ENCODE peak calls at places on chromosomes 12 and 14, in eight cellular contexts. A, H, G, F, C, X, N and P are unnamed samples.

GRCh38 chr14:100652739-100653138 is 65.5 kb upstream of the BEGAIN start:
- DNase-seq in N (no peak), G (no peak), F (no peak), A (no peak), X (no peak), H (no peak), C (no peak), P (no peak)

GRCh38 chr12:57276935-57277563 is 26.1 kb upstream of the STAC3 start:
- DNase-seq in N (no peak), C (peak), F (peak), X (no peak), H (no peak), A (no peak), G (no peak), P (no peak)

GRCh38 chr12:41439134-41439533 is 251.0 kb downstream of the PDZRN4 start:
- DNase-seq in F (no peak), X (no peak), C (no peak), A (no peak), G (no peak), N (no peak), H (no peak), P (no peak)

GRCh38 chr14:22488522-22489246 is 100.3 kb downstream of the DAD1 start:
- DNase-seq in H (no peak), X (no peak), N (no peak), C (no peak), G (no peak), F (no peak), A (no peak), P (no peak)

GRCh38 chr12:94994312-94994711 is 9.2 kb downstream of the NDUFA12 start:
- DNase-seq in A (no peak), X (no peak), H (no peak), N (no peak), F (no peak), C (no peak), G (no peak), P (no peak)

GRCh38 chr12:7934560-7935463 is 1.2 kb downstream of the SLC2A3 start:
- DNase-seq in A (no peak), N (no peak), H (no peak), F (no peak), X (no peak), G (no peak), C (peak), P (no peak)

GRCh38 chr14:104723651-104724406 is at the start of gene ADSS1:
- DNase-seq in G (peak), N (peak), F (peak), H (peak), C (peak), A (peak), X (no peak), P (peak)

GRCh38 chr12:95836630-95837239 is 22.0 kb upstream of the SNRPF start:
- DNase-seq in A (no peak), N (no peak), X (no peak), H (no peak), C (no peak), F (no peak), G (no peak), P (no peak)

GRCh38 chr14:70714055-70714550 is 72.4 kb downstream of the TTC9 start:
- DNase-seq in A (no peak), C (peak), H (no peak), N (no peak), X (no peak), G (peak), F (peak), P (peak)

GRCh38 chr12:121811434-121812319 is 7.9 kb downstream of the SETD1B start:
- DNase-seq in C (peak), H (peak), N (peak), F (peak), X (peak), A (peak), G (peak), P (peak)

GRCh38 chr14:46325157-46325556 is 326.4 kb downstream of the RPL10L start:
- DNase-seq in H (no peak), N (no peak), C (no peak), F (no peak), X (no peak), G (no peak), A (no peak), P (no peak)

GRCh38 chr12:1566449-1567135 is 27.8 kb downstream of the FBXL14 start:
- DNase-seq in G (no peak), A (no peak), C (peak), X (no peak), F (peak), N (no peak), H (no peak), P (no peak)

GRCh38 chr12:132318618-132319033 is 10.8 kb downstream of the GALNT9 start:
- DNase-seq in F (no peak), C (no peak), X (no peak), H (no peak), A (no peak), G (no peak), N (peak), P (no peak)

GRCh38 chr12:121812320-121812871 is 8.6 kb downstream of the SETD1B start:
- DNase-seq in F (peak), H (peak), G (peak), N (peak), A (peak), X (peak), C (no peak), P (peak)

GRCh38 chr14:75906680-75907280 is 75.0 kb downstream of the TGFB3 start:
- DNase-seq in C (peak), F (peak), A (peak), N (no peak), G (peak), H (no peak), X (no peak), P (peak)

GRCh38 chr12:4116251-4117111 is 157.1 kb upstream of the CCND2 start:
- DNase-seq in G (no peak), A (no peak), C (no peak), F (no peak), N (no peak), H (peak), X (no peak), P (peak)

GRCh38 chr12:61993734-61994345 is 266.4 kb upstream of the USP15 start:
- DNase-seq in X (no peak), A (no peak), F (no peak), C (peak), H (no peak), N (no peak), G (no peak), P (no peak)

GRCh38 chr12:68259318-68259940 is 6.0 kb upstream of the IL22 start:
- DNase-seq in N (no peak), A (no peak), F (no peak), H (no peak), G (no peak), X (no peak), C (no peak), P (no peak)

GRCh38 chr12:18430425-18431048 is 169.2 kb downstream of the PIK3C2G start:
- DNase-seq in G (peak), F (peak), C (peak), A (no peak), N (no peak), X (no peak), H (no peak), P (no peak)

GRCh38 chr14:24310666-24311604 is at the start of gene LTB4R:
- DNase-seq in G (peak), H (peak), N (peak), C (peak), X (peak), F (peak), A (peak), P (peak)

GRCh38 chr12:31325877-31326631 is at the start of gene SINHCAF:
- DNase-seq in F (peak), G (peak), H (peak), X (peak), N (peak), A (peak), C (peak), P (peak)

GRCh38 chr12:32025906-32026305 is 66.7 kb downstream of the RESF1 start:
- DNase-seq in H (no peak), C (no peak), G (no peak), F (no peak), X (no peak), N (no peak), A (no peak), P (no peak)

GRCh38 chr12:72368298-72368697 is 96.1 kb downstream of the TRHDE start:
- DNase-seq in F (no peak), G (no peak), A (no peak), N (no peak), C (no peak), H (no peak), X (no peak), P (no peak)

GRCh38 chr14:63273717-63274673 is 44.7 kb downstream of the GPHB5 start:
- DNase-seq in H (no peak), X (no peak), A (peak), C (no peak), F (no peak), N (no peak), G (no peak), P (peak)
- TF ChIP-seq POLR2A in H (no peak), X (no peak), A (no peak), C (no peak), F (no peak), N (no peak), G (no peak), P (no peak)

GRCh38 chr12:14395059-14395778 is 29.7 kb downstream of the ATF7IP start:
- DNase-seq in X (no peak), F (no peak), G (no peak), A (no peak), H (no peak), C (peak), N (no peak), P (no peak)
- H3K4me3 ChIP-seq in X (peak), F (no peak), G (no peak), A (no peak), H (no peak), C (no peak), N (peak), P (peak)

GRCh38 chr14:48814562-48814961 is 771.6 kb downstream of the RPS29 start:
- DNase-seq in X (no peak), N (no peak), G (no peak), F (no peak), H (no peak), C (no peak), A (no peak), P (no peak)
- TF ChIP-seq CTCF in X (no peak), N (no peak), G (no peak), F (no peak), H (no peak), C (no peak), A (no peak), P (no peak)

GRCh38 chr14:81220767-81221578 is at the start of gene GTF2A1:
- DNase-seq in C (peak), N (peak), X (peak), H (peak), G (peak), F (peak), A (peak), P (peak)

GRCh38 chr14:81221579-81222102 is 882 bp upstream of the GTF2A1 start:
- DNase-seq in N (no peak), H (no peak), G (peak), F (peak), A (no peak), C (peak), X (no peak), P (no peak)

GRCh38 chr14:81219821-81220487 is 805 bp downstream of the GTF2A1 start:
- DNase-seq in N (peak), G (peak), F (peak), C (peak), X (peak), A (peak), H (peak), P (no peak)

GRCh38 chr14:81220488-81220766 is 332 bp downstream of the GTF2A1 start:
- DNase-seq in C (no peak), N (no peak), H (no peak), F (no peak), G (no peak), A (no peak), X (no peak), P (no peak)

DNA sequence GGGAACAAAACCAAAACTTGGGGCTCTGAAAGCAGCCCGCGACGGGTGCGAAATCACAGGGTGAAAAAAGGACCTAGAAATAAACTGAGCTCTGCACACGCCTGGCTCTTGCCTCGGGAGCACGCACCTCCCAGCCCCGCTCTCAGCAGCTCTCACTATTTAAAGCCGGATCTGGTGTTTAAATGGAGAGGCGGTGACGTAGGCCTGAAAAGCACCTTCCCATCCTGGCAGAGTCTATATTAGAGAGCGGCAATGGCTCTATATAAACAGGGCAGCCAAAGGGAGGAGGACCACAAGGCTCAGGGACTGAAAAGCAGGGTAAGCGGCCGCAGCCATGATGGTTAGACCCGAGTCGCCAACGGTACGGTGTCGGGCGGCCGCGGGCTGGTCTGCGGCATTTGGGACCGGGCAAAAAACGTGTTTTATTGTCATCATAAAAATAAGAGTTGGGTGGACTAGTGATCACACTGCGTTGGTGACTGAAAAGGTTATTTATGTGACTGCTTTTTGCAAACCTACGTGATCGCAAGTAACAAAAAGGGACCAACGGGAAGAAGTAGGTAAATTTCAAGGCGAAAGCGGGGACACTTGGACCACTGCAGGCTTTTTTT is 1.4 kb downstream of the GTF2A1 start:
- DNase-seq in F (peak), G (peak), H (peak), N (peak), X (peak), C (peak), A (peak), P (peak)
- TF ChIP-seq POLR2A in F (peak), G (peak), H (peak), N (peak), X (peak), C (peak), A (peak), P (peak)

DNA sequence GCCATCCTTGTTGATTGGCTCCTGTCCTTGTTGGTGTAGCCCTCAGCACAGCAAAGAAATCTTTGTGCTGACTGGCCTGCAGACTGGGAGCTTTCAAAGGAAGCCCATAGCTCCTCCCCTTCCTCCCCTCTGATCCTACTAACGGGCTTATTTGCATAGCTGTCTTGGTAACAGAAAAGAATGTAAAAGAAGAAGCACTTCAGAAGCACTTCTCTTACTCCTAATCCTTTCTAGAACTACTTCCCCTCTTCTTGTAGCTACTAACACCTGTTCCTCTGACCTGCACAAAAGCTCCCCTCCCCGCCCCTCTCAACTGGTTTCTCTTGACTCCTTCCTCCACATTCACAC is 14.3 kb upstream of the RIC8B start:
- DNase-seq in X (no peak), F (no peak), N (no peak), A (no peak), C (peak), G (no peak), H (no peak), P (no peak)
- H3K4me3 ChIP-seq in X (no peak), F (no peak), N (peak), A (no peak), C (peak), G (no peak), H (no peak), P (no peak)